ENCODE peak calls at places on chromosome 14, in six cellular contexts. Z is right cardiac atrium; J is stimulated activated memory B cell treated with anti-CD40 and anti-IgM and Interleukin-4, amounts not matched to agents 10 μg/mL and 1 μg/mL and 100 μg/mL, for 72 hours; X is CD4-positive, alpha-beta T cell; Q is activated CD8-positive, alpha-beta T cell treated with anti-CD3 and anti-CD28 coated beads for 36 hours; B is stimulated activated naive CD8-positive, alpha-beta T cell treated with anti-CD3 and anti-CD28 coated beads, Interleukin-15, amount 100 ng/mL, for 72 hours. V is an unnamed sample.

GRCh38 chr14:22572562-22573058 is 16.4 kb downstream of the DAD1 start:
- ATAC-seq in Z (peak), J (no peak), X (no peak), Q (no peak), B (no peak), V (peak)

GRCh38 chr14:96592591-96593388 is 90.6 kb downstream of the PAPOLA start:
- ATAC-seq in Z (peak), J (peak), X (peak), Q (peak), B (peak), V (peak)

GRCh38 chr14:92457018-92457565 is 56.5 kb upstream of the RIN3 start:
- ATAC-seq in Z (no peak), J (no peak), X (no peak), Q (no peak), B (no peak), V (no peak)

GRCh38 chr14:52351191-52351560 is 37.1 kb downstream of the PTGER2 start:
- ATAC-seq in Z (peak), J (no peak), X (no peak), Q (no peak), B (no peak), V (peak)

GRCh38 chr14:46322076-46322475 is 329.5 kb downstream of the RPL10L start:
- ATAC-seq in Z (no peak), J (no peak), X (no peak), Q (no peak), B (no peak), V (no peak)

GRCh38 chr14:61320806-61321384 is 484 bp upstream of the PRKCH start:
- ATAC-seq in Z (peak), J (peak), X (no peak), Q (no peak), B (no peak), V (peak)

GRCh38 chr14:66038214-66038977 is 447.8 kb upstream of the CCDC196 start:
- ATAC-seq in Z (peak), J (no peak), X (no peak), Q (no peak), B (no peak), V (peak)

GRCh38 chr14:34134484-34134883 is 183.6 kb upstream of the EGLN3 start:
- ATAC-seq in Z (no peak), J (no peak), X (no peak), Q (no peak), B (no peak), V (no peak)

GRCh38 chr14:104886690-104887622 is 21.9 kb downstream of the CEP170B start:
- ATAC-seq in Z (no peak), J (no peak), X (no peak), Q (no peak), B (no peak), V (no peak)

GRCh38 chr14:100375273-100375962 is 52.3 kb downstream of the SLC25A47 start:
- ATAC-seq in Z (peak), J (peak), X (no peak), Q (peak), B (peak), V (peak)

GRCh38 chr14:75286313-75286712 is 7.7 kb downstream of the FOS start:
- ATAC-seq in Z (peak), J (no peak), X (no peak), Q (no peak), B (no peak), V (no peak)

GRCh38 chr14:93857500-93857899 is 69.2 kb upstream of the PRIMA1 start:
- ATAC-seq in Z (no peak), J (no peak), X (no peak), Q (no peak), B (no peak), V (peak)

GRCh38 chr14:105273062-105273461 is 24.7 kb downstream of the BTBD6 start:
- ATAC-seq in Z (no peak), J (no peak), X (no peak), Q (no peak), B (no peak), V (no peak)

GRCh38 chr14:91493169-91493568 is 16.9 kb downstream of the PPP4R3A start:
- ATAC-seq in Z (peak), J (no peak), X (no peak), Q (no peak), B (no peak), V (no peak)

GRCh38 chr14:69654109-69654508 is 42.7 kb downstream of the SUSD6 start:
- ATAC-seq in Z (no peak), J (no peak), X (no peak), Q (no peak), B (no peak), V (no peak)

GRCh38 chr14:70359076-70359424 is 433 bp downstream of the COX16 start:
- ATAC-seq in Z (no peak), J (no peak), X (peak), Q (no peak), B (peak), V (no peak)

GRCh38 chr14:31420013-31420318 is 384 bp downstream of the HEATR5A start:
- ATAC-seq in Z (peak), J (peak), X (peak), Q (peak), B (peak), V (peak)

GRCh38 chr14:23623962-23624361 is 12.2 kb upstream of the DHRS2 start:
- ATAC-seq in Z (no peak), J (no peak), X (no peak), Q (no peak), B (no peak), V (no peak)

GRCh38 chr14:74380845-74381244 is 32.6 kb downstream of the VRTN start:
- ATAC-seq in Z (no peak), J (no peak), X (no peak), Q (no peak), B (no peak), V (no peak)

GRCh38 chr14:54126947-54127346 is 170.3 kb upstream of the BMP4 start:
- ATAC-seq in Z (no peak), J (no peak), X (no peak), Q (no peak), B (no peak), V (no peak)